ENCODE peak calls at places on chromosomes 3 and 15, in four cellular contexts. O is tibial artery, B is endothelial cell of umbilical vein, M is colonic mucosa. F is an unnamed sample.

GRCh38 chr3:113825090-113825489 is 13.5 kb upstream of the GRAMD1C start:
- DNase-seq in B (peak), O (no peak), M (no peak), F (peak)

GRCh38 chr3:105518806-105519418 is 152.2 kb downstream of the ALCAM start:
- DNase-seq in B (peak), M (no peak), O (no peak), F (no peak)

GRCh38 chr3:130826516-130826915 is 67.4 kb upstream of the ATP2C1 start:
- DNase-seq in O (no peak), B (no peak), M (no peak), F (no peak)

GRCh38 chr3:53845103-53845880 is 927 bp downstream of the CHDH start:
- DNase-seq in O (peak), B (peak), M (peak), F (no peak)

GRCh38 chr3:61926913-61927312 is 365.5 kb downstream of the PTPRG start:
- DNase-seq in M (no peak), B (no peak), O (no peak), F (peak)

GRCh38 chr15:20357139-20358065 is 184.2 kb downstream of the GOLGA6L6 start:
- DNase-seq in M (no peak), B (no peak), O (no peak), F (no peak)

GRCh38 chr15:90883971-90884718 is at the start of gene FES:
- DNase-seq in B (peak), M (peak), O (peak), F (no peak)

GRCh38 chr15:74402873-74403589 is 30.7 kb downstream of the SEMA7A start:
- DNase-seq in O (no peak), B (no peak), M (peak), F (no peak)

GRCh38 chr15:52052076-52052935 is 33.3 kb downstream of the MAPK6 start:
- DNase-seq in B (no peak), M (no peak), O (no peak), F (no peak)

GRCh38 chr3:32813180-32813579 is 4.6 kb upstream of the TRIM71 start:
- DNase-seq in B (no peak), O (no peak), M (no peak), F (peak)

GRCh38 chr3:13878711-13879101 is 1.2 kb downstream of the WNT7A start:
- DNase-seq in M (no peak), B (no peak), O (no peak), F (no peak)

GRCh38 chr15:97874139-97874538 is 86.4 kb upstream of the ARRDC4 start:
- DNase-seq in B (no peak), O (no peak), M (no peak), F (no peak)

GRCh38 chr3:195550723-195551122 is 7.6 kb upstream of the PPP1R2 start:
- DNase-seq in O (no peak), M (no peak), B (no peak), F (no peak)

GRCh38 chr3:42473083-42473932 is 29.1 kb upstream of the VIPR1 start:
- DNase-seq in O (no peak), M (peak), B (peak), F (no peak)

GRCh38 chr3:47909607-47910006 is 106.6 kb downstream of the MAP4 start:
- DNase-seq in B (no peak), O (no peak), M (no peak), F (peak)

GRCh38 chr3:96266395-96267187 is 547.8 kb upstream of the EPHA6 start:
- DNase-seq in M (no peak), O (no peak), B (peak), F (no peak)

GRCh38 chr15:80838666-80839065 is 59.5 kb downstream of the CEMIP start:
- DNase-seq in B (no peak), O (no peak), M (no peak), F (no peak)

GRCh38 chr3:45560270-45561020 is 34.1 kb upstream of the LIMD1 start:
- DNase-seq in M (peak), B (peak), O (peak), F (no peak)

GRCh38 chr3:136667081-136667480 is 85.1 kb downstream of the STAG1 start:
- DNase-seq in M (no peak), O (no peak), B (peak), F (no peak)

GRCh38 chr3:151330899-151331298 is 1.6 kb upstream of the P2RY13 start:
- DNase-seq in O (no peak), M (no peak), B (no peak), F (no peak)

GRCh38 chr3:178754852-178755510 is 218.7 kb downstream of the KCNMB2 start:
- DNase-seq in M (no peak), O (no peak), B (no peak), F (no peak)

GRCh38 chr3:79564192-79564591 is 203.6 kb downstream of the ROBO1 start:
- DNase-seq in O (no peak), B (no peak), M (no peak), F (no peak)

GRCh38 chr3:81237193-81237592 is 524.3 kb downstream of the GBE1 start:
- DNase-seq in M (no peak), B (peak), O (no peak), F (no peak)
- TF ChIP-seq CTCF in M (no peak), B (no peak), O (no peak), F (no peak)

GRCh38 chr15:55681631-55682030 is 61.3 kb downstream of the PRTG start:
- DNase-seq in B (no peak), O (no peak), M (no peak), F (no peak)
- H3K4me3 ChIP-seq in B (no peak), O (no peak), M (no peak), F (no peak)

GRCh38 chr15:40420071-40420713 is 14.6 kb downstream of the IVD start:
- DNase-seq in O (no peak), M (no peak), B (no peak), F (no peak)

GRCh38 chr15:40424483-40425115 is 16.2 kb upstream of the BAHD1 start:
- DNase-seq in O (no peak), M (no peak), B (no peak), F (no peak)

GRCh38 chr15:40418126-40418525 is 12.5 kb downstream of the IVD start:
- DNase-seq in O (no peak), M (no peak), B (no peak), F (no peak)

GRCh38 chr15:40420793-40421192 is 15.2 kb downstream of the IVD start:
- DNase-seq in O (no peak), B (no peak), M (peak), F (no peak)

GRCh38 chr15:40421246-40422157 is 15.9 kb downstream of the IVD start:
- DNase-seq in O (peak), M (peak), B (peak), F (no peak)
- TF ChIP-seq CTCF in O (peak), M (peak), B (peak), F (peak)

GRCh38 chr3:16896820-16897219 is 12.1 kb downstream of the PLCL2 start:
- DNase-seq in M (no peak), O (no peak), B (no peak), F (no peak)

GRCh38 chr3:16897254-16897926 is 12.6 kb downstream of the PLCL2 start:
- DNase-seq in B (no peak), O (no peak), M (peak), F (no peak)

GRCh38 chr3:16898595-16899395 is 14.0 kb downstream of the PLCL2 start:
- DNase-seq in B (no peak), M (no peak), O (no peak), F (no peak)

GRCh38 chr3:16899919-16900318 is 15.2 kb downstream of the PLCL2 start:
- DNase-seq in O (no peak), B (no peak), M (no peak), F (no peak)

GRCh38 chr3:16900779-16901440 is 16.2 kb downstream of the PLCL2 start:
- DNase-seq in B (no peak), O (no peak), M (no peak), F (no peak)
- H3K4me3 ChIP-seq in B (no peak), O (no peak), M (no peak), F (no peak)

GRCh38 chr3:123072564-123072963 is 5.7 kb downstream of the PDIA5 start:
- DNase-seq in M (no peak), O (no peak), B (no peak), F (no peak)

GRCh38 chr3:123072152-123072551 is 5.3 kb downstream of the PDIA5 start:
- DNase-seq in B (peak), M (no peak), O (peak), F (no peak)

GRCh38 chr3:123070471-123070870 is 3.6 kb downstream of the PDIA5 start:
- DNase-seq in M (no peak), O (no peak), B (no peak), F (no peak)

GRCh38 chr3:123071581-123071980 is 4.8 kb downstream of the PDIA5 start:
- DNase-seq in M (no peak), O (no peak), B (no peak), F (no peak)

GRCh38 chr3:123071146-123071545 is 4.3 kb downstream of the PDIA5 start:
- DNase-seq in O (no peak), M (no peak), B (no peak), F (no peak)
- TF ChIP-seq CTCF in O (no peak), M (no peak), B (no peak), F (no peak)

GRCh38 chr3:184712579-184713355 is 903 bp upstream of the MAGEF1 start:
- DNase-seq in M (no peak), O (no peak), B (no peak), F (no peak)

GRCh38 chr3:184713521-184713920 is 1.7 kb upstream of the MAGEF1 start:
- DNase-seq in B (no peak), M (no peak), O (no peak), F (no peak)

GRCh38 chr3:184711366-184712247 is at the start of gene MAGEF1:
- DNase-seq in M (peak), B (peak), O (peak), F (no peak)

GRCh38 chr3:184710870-184711365 is 946 bp downstream of the MAGEF1 start:
- DNase-seq in B (no peak), M (peak), O (no peak), F (no peak)

GRCh38 chr3:184712248-184712559 is 340 bp upstream of the MAGEF1 start:
- DNase-seq in B (no peak), M (no peak), O (no peak), F (peak)
- H3K4me3 ChIP-seq in B (no peak), M (peak), O (peak), F (peak)

DNA sequence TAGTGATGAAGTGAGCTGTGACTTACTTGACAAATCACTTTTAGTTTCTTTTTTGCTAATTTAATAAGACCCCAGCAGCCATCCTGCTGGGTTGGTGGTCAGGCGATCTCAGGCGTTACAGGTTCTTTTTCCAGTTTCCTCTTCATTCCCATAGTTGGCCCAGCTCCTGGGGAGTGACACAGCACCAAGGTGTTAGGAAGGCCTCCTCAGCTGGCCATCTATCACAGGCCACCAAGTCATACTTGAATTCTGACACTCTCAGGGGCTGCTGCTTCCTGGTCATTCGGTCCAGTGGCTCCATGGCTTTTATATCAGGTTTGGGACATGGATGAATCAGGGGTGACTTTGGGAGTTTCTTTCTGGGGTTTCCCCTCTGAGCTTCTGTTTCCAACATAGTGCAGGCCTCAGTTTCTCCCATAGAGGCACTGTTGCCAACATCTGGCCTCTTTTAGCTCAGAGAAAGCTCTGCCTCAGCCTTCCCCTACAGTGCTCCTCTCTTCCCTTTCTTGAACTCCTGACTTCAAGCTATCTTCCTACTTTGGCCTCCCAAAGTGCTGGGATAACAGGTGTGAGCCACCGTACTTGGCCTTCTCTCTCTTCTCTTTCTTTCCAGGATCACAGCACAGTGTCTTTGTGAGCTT is 211.8 kb downstream of the NR2F2 start:
- DNase-seq in O (no peak), B (no peak), M (no peak), F (no peak)
- TF ChIP-seq CTCF in O (no peak), B (no peak), M (no peak), F (no peak)

GRCh38 chr15:35281515-35281914 is 196.4 kb upstream of the NANOGP8 start:
- DNase-seq in M (no peak), O (no peak), B (no peak), F (no peak)
- H3K4me3 ChIP-seq in M (no peak), O (no peak), B (no peak), F (no peak)

DNA sequence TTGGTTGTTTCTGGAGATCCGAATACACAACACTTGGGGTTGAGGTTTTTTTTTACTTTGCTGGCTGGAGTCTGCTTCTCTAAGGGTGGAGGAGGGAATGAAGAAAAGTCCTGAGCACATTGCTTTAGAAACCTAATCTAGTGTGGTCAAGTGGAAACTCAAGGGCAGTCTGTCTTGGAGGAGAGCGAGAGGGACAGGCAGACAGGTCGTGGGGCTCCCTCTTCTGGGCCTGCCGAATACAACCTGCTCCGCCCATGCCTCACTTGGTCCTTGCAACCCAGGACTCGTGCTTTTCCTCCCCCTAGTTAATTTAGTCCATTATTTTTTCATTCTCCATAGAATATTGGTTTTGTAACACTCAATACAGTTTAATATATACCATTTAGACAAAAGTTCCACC is 176.7 kb upstream of the LYSMD4 start:
- DNase-seq in B (no peak), M (no peak), O (no peak), F (no peak)
- TF ChIP-seq CTCF in B (no peak), M (no peak), O (no peak), F (peak)

DNA sequence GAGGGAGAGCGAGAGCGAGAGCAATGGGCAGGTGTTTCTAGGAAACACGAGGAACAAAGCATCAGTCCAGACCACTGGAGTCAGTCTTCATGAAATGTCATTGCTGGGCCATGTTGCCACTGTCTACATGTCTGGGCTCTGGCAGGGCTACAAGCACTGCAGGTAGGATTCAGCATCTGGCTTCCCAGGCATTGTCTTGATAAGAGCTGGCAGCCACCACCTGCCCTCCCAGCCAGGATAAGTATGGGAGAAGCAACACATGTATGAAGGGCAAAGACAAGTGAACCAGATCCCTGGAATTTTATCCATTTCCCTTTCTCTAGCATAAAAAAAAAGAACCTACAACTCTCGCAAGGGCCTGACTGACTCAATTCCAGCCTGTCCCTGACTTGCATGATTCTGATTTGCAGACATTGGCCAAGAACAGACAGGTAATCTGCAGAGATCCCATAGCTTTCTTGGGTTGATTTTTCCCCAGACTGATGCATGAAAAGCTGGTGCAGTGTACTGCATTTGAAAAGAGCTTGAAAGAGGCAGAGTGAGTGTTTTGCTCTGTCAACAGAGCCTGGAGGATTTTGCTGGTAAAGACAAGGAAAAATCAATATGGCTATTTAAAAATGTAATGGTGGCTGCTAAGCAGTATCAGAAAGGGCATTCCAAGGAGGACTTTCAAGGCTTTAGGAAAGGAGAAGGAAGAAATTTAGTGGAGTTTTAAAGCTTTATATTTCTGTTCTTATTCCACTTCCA is 157.2 kb upstream of the MYRIP start:
- DNase-seq in O (no peak), M (no peak), B (no peak), F (no peak)
- H3K4me3 ChIP-seq in O (no peak), M (no peak), B (no peak), F (no peak)